ENCODE peak calls at places on chromosomes 16 and 17, in ten cellular contexts. A is stimulated activated CD4-positive, alpha-beta T cell treated with anti-CD3 and anti-CD28 coated beads, Interleukin-4, amount 100 ng/mL, for 24 hours; X is tibial nerve; E is T-helper 1 cell; C is iris pigment epithelial cell; N is NCI-H2081; V is stimulated activated effector memory CD8-positive, alpha-beta T cell treated with anti-CD3 and anti-CD28 coated beads, Interleukin-12 subunit alpha, Interleukin-12 subunit beta, amount 100 ng/mL, for 72 hours; Z is cardiac muscle cell; T is GM10248; R is NCI-H1417. K is an unnamed sample.

GRCh38 chr17:32159586-32160438 is 17.5 kb downstream of the RHOT1 start:
- DNase-seq in E (no peak), R (no peak), V (no peak), X (no peak), T (no peak), N (no peak), Z (no peak), C (peak; percentile 23), A (no peak), K (no peak)

GRCh38 chr17:14144513-14144912 is 75.2 kb downstream of the COX10 start:
- DNase-seq in R (no peak), Z (no peak), N (no peak), A (no peak), V (no peak), E (no peak), T (no peak), X (no peak), C (no peak), K (no peak)

GRCh38 chr17:59845595-59846390 is 47.0 kb downstream of the TUBD1 start:
- DNase-seq in V (no peak), Z (peak; percentile 74), C (peak; percentile 90), N (peak; percentile 100), E (no peak), X (peak; percentile 48), R (no peak), A (peak; percentile 57), T (no peak), K (peak; percentile 51)

GRCh38 chr17:40600486-40601046 is 35.3 kb upstream of the CCR7 start:
- DNase-seq in A (no peak), R (no peak), C (no peak), N (no peak), X (no peak), E (no peak), T (no peak), V (no peak), Z (no peak), K (no peak)

GRCh38 chr17:21169496-21169895 is 42.7 kb downstream of the DHRS7B start:
- DNase-seq in C (no peak), N (no peak), T (no peak), R (no peak), A (no peak), V (no peak), Z (no peak), X (no peak), E (no peak), K (no peak)

GRCh38 chr17:41631025-41631889 is 6.9 kb upstream of the KRT17 start:
- DNase-seq in V (no peak), Z (no peak), N (no peak), X (no peak), E (no peak), T (no peak), R (no peak), A (no peak), C (no peak), K (no peak)

GRCh38 chr16:31094424-31095120 is at the start of gene VKORC1:
- DNase-seq in N (peak; percentile 95), C (peak; percentile 99), E (peak; percentile 69), V (peak; percentile 68), R (peak; percentile 90), Z (peak; percentile 98), X (peak; percentile 91), A (peak; percentile 92), T (peak; percentile 91), K (peak; percentile 98)

GRCh38 chr17:17445925-17446665 is 30.7 kb upstream of the MED9 start:
- DNase-seq in C (peak; percentile 88), T (no peak), E (no peak), X (peak; percentile 72), R (no peak), A (no peak), V (no peak), N (no peak), Z (peak; percentile 83), K (peak; percentile 1)

GRCh38 chr17:77288115-77288619 is 147.4 kb downstream of the SEC14L1 start:
- DNase-seq in V (no peak), X (no peak), T (no peak), C (no peak), E (no peak), R (no peak), Z (no peak), A (no peak), N (no peak), K (no peak)

GRCh38 chr16:84322749-84323148 is 28.1 kb downstream of the WFDC1 start:
- DNase-seq in R (no peak), T (no peak), X (no peak), N (no peak), V (no peak), C (no peak), Z (no peak), E (no peak), A (no peak), K (no peak)

GRCh38 chr17:74957935-74958549 is 14.5 kb downstream of the HID1 start:
- DNase-seq in N (peak; percentile 61), A (peak; percentile 83), Z (peak; percentile 67), T (peak; percentile 86), E (peak; percentile 45), C (peak; percentile 33), R (peak; percentile 65), V (peak; percentile 87), X (peak; percentile 79), K (peak; percentile 37)

GRCh38 chr17:61002316-61002736 is 324.7 kb downstream of the BCAS3 start:
- DNase-seq in N (peak; percentile 29), R (peak; percentile 48), C (peak; percentile 66), V (no peak), A (no peak), E (no peak), X (no peak), T (peak; percentile 8), Z (peak; percentile 70), K (no peak)

GRCh38 chr16:4058386-4058785 is 57.9 kb downstream of the ADCY9 start:
- DNase-seq in V (no peak), A (no peak), T (no peak), R (peak; percentile 70), N (no peak), X (no peak), Z (no peak), E (no peak), C (peak; percentile 78), K (no peak)

GRCh38 chr16:82192665-82193064 is 22.6 kb upstream of the MPHOSPH6 start:
- DNase-seq in X (peak; percentile 17), T (no peak), A (peak; percentile 21), E (no peak), Z (peak; percentile 71), V (no peak), N (no peak), C (peak; percentile 87), R (no peak), K (no peak)

GRCh38 chr17:78324391-78325075 is 35.3 kb downstream of the SOCS3 start:
- DNase-seq in X (peak; percentile 77), V (no peak), R (no peak), C (peak; percentile 69), E (no peak), A (no peak), T (peak; percentile 41), Z (peak; percentile 96), N (peak; percentile 51), K (peak; percentile 79)

GRCh38 chr17:45868276-45868675 is 23.6 kb downstream of the SPPL2C start:
- DNase-seq in N (no peak), C (peak; percentile 40), X (no peak), Z (peak; percentile 35), V (no peak), T (no peak), R (no peak), A (no peak), E (no peak), K (no peak)

GRCh38 chr16:88318521-88318920 is 64.2 kb upstream of the ZNF469 start:
- DNase-seq in R (no peak), C (no peak), N (no peak), A (no peak), V (no peak), X (no peak), T (no peak), Z (no peak), E (no peak), K (no peak)

GRCh38 chr16:85286066-85286712 is 173.9 kb upstream of the CIBAR2 start:
- DNase-seq in T (no peak), N (no peak), V (no peak), A (no peak), E (no peak), X (peak; percentile 63), R (no peak), Z (peak; percentile 84), C (no peak), K (no peak)

GRCh38 chr17:59620518-59621259 is 994 bp downstream of the CLTC start:
- DNase-seq in A (peak; percentile 52), V (no peak), C (peak; percentile 27), T (peak; percentile 51), E (peak; percentile 23), X (peak; percentile 54), N (peak; percentile 65), Z (peak; percentile 44), R (peak; percentile 29), K (peak; percentile 48)

GRCh38 chr17:58399974-58400373 is 17.4 kb downstream of the RNF43 start:
- DNase-seq in N (no peak), E (no peak), V (no peak), X (no peak), Z (no peak), R (no peak), T (no peak), A (no peak), C (no peak), K (no peak)

GRCh38 chr17:61759362-61759761 is 104.0 kb downstream of the BRIP1 start:
- DNase-seq in E (no peak), R (no peak), X (no peak), N (no peak), T (no peak), C (no peak), A (no peak), Z (no peak), V (no peak), K (no peak)

GRCh38 chr16:81560979-81561657 is 116.5 kb downstream of the CMIP start:
- DNase-seq in C (peak; percentile 56), A (no peak), T (no peak), X (no peak), Z (no peak), N (no peak), V (no peak), R (no peak), E (no peak), K (no peak)

GRCh38 chr16:57984443-57985203 is 13.7 kb upstream of the CNGB1 start:
- DNase-seq in T (peak; percentile 91), E (peak; percentile 92), X (peak; percentile 52), C (peak; percentile 71), V (peak; percentile 86), Z (peak; percentile 80), N (no peak), A (peak; percentile 91), R (no peak), K (no peak)

GRCh38 chr16:88842308-88842756 is 14.4 kb downstream of the GALNS start:
- DNase-seq in T (no peak), A (no peak), R (no peak), E (no peak), N (no peak), V (no peak), C (no peak), Z (no peak), X (no peak), K (no peak)

GRCh38 chr17:82296511-82297279 is 20.7 kb downstream of the CD7 start:
- DNase-seq in V (no peak), C (peak; percentile 20), Z (no peak), R (no peak), N (peak; percentile 36), X (no peak), A (no peak), E (no peak), T (no peak), K (no peak)

GRCh38 chr17:63142836-63143235 is 176.8 kb downstream of the TANC2 start:
- DNase-seq in C (no peak), V (no peak), X (no peak), T (no peak), R (no peak), N (no peak), E (no peak), A (no peak), Z (no peak), K (no peak)

K was measured in COR-L47.